ENCODE peak calls at places on chromosomes 5 and 9, in five cellular contexts. P is upper lobe of right lung; N is WERI-Rb-1; R is brain microvascular endothelial cell; S is CD8-positive, alpha-beta T cell. U is an unnamed sample. For H3K36me3, the result is how much of the 10 kb centered on the place peaks cover.

GRCh38 chr5:134462761-134463160 is 51.1 kb upstream of the CDKN2AIPNL start:
- DNase-seq in S (no peak), P (no peak), R (no peak), N (no peak), U (no peak)

GRCh38 chr5:150245111-150245789 is 44.3 kb downstream of the CAMK2A start:
- DNase-seq in P (no peak), S (no peak), N (no peak), R (no peak), U (no peak)

GRCh38 chr9:137828527-137829259 is 48.9 kb upstream of the CACNA1B start:
- DNase-seq in P (no peak), N (no peak), R (no peak), S (no peak), U (no peak)

GRCh38 chr5:28499764-28500290 is 1461.4 kb upstream of the CDH9 start:
- DNase-seq in N (no peak), P (no peak), S (no peak), R (no peak), U (no peak)

GRCh38 chr5:1917830-1918487 is 35.2 kb upstream of the IRX4 start:
- DNase-seq in N (no peak), R (no peak), P (no peak), S (no peak), U (no peak)

GRCh38 chr9:35552376-35552775 is 52.7 kb upstream of the TESK1 start:
- DNase-seq in S (no peak), R (no peak), N (no peak), P (no peak), U (no peak)

GRCh38 chr5:67400752-67401151 is 204.2 kb upstream of the CD180 start:
- DNase-seq in P (no peak), S (no peak), N (no peak), R (no peak), U (no peak)

GRCh38 chr5:81853005-81853357 is 102.1 kb upstream of the SSBP2 start:
- DNase-seq in R (no peak), S (no peak), N (peak), P (no peak), U (no peak)

GRCh38 chr9:132026932-132027585 is 52.6 kb downstream of the MED27 start:
- DNase-seq in S (no peak), P (no peak), R (peak), N (no peak), U (no peak)

GRCh38 chr9:127974769-127975261 is 6.0 kb downstream of the EEIG1 start:
- DNase-seq in S (no peak), R (no peak), P (no peak), N (no peak), U (no peak)

GRCh38 chr5:1255081-1255561 is 29.9 kb downstream of the SLC6A18 start:
- DNase-seq in S (peak), R (no peak), P (no peak), N (no peak), U (no peak)

GRCh38 chr5:53170748-53171349 is 61.3 kb upstream of the MOCS2 start:
- DNase-seq in N (no peak), R (peak), P (no peak), S (no peak), U (no peak)

GRCh38 chr9:126157409-126157808 is 169.2 kb upstream of the MVB12B start:
- DNase-seq in N (no peak), S (peak), R (no peak), P (peak), U (no peak)

GRCh38 chr9:72274916-72275315 is 90.1 kb downstream of the ZFAND5 start:
- DNase-seq in N (no peak), R (no peak), P (no peak), S (no peak), U (no peak)

DNA sequence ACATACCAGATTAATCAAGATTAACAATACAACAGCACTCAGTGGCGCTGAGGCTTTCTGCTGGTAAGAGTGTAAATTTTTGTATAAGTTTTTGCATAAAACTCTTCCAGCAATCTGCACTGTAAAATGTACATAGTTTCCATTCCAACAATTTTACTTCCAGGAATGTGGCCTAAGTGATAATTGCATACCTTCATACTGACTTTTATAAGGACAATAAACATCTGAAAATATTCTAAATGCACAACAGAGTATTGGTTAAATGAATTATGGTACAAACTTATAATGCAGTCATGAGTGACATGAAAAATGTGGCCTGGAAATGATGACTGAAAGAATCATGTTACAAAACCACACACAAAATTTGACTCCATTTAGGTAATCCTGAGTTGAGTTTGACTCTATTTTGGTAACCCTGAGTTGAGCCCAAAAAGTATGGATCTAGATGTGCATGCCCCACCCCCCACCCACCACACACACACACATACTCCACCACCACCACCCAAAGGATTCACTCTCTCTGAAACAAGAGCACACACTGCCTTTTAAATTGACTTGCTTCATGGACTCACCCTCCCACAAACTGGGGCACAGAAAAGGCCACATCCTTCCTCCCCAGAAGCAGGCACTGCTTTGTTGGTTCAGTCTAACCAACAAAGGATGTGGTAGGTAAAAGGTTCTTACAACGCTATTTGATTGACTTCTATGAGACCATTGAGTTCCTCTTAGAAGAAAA is 137.6 kb downstream of the SUSD1 start:
- DNase-seq in R (peak), P (no peak), S (peak), N (no peak), U (no peak)
- H3K27ac ChIP-seq in R (peak), P (no peak), S (no peak), N (no peak), U (no peak)

GRCh38 chr5:94908889-94909480 is 290.5 kb downstream of the SLF1 start:
- DNase-seq in N (peak), P (no peak), S (no peak), R (peak), U (no peak)
- TF ChIP-seq CTCF in N (peak), P (peak), S (peak), R (peak), U (no peak)

GRCh38 chr9:133357656-133358055 is 1.3 kb downstream of the SURF2 start:
- DNase-seq in R (no peak), S (no peak), P (no peak), N (no peak), U (no peak)

GRCh38 chr9:133361507-133362092 is 5.2 kb downstream of the SURF2 start:
- DNase-seq in R (no peak), S (no peak), P (no peak), N (no peak), U (no peak)

GRCh38 chr9:133362359-133363044 is 6.2 kb downstream of the SURF2 start:
- DNase-seq in R (no peak), N (no peak), S (no peak), P (no peak), U (no peak)

GRCh38 chr9:133359420-133360175 is 3.2 kb downstream of the SURF2 start:
- DNase-seq in S (no peak), N (peak), P (no peak), R (no peak), U (no peak)

GRCh38 chr9:133360400-133361393 is 4.3 kb downstream of the SURF2 start:
- DNase-seq in N (peak), R (no peak), P (no peak), S (no peak), U (no peak)
- H3K36me3 ChIP-seq in N (half or more), R (half or more), P (half or more), S (half or more), U (under half)

DNA sequence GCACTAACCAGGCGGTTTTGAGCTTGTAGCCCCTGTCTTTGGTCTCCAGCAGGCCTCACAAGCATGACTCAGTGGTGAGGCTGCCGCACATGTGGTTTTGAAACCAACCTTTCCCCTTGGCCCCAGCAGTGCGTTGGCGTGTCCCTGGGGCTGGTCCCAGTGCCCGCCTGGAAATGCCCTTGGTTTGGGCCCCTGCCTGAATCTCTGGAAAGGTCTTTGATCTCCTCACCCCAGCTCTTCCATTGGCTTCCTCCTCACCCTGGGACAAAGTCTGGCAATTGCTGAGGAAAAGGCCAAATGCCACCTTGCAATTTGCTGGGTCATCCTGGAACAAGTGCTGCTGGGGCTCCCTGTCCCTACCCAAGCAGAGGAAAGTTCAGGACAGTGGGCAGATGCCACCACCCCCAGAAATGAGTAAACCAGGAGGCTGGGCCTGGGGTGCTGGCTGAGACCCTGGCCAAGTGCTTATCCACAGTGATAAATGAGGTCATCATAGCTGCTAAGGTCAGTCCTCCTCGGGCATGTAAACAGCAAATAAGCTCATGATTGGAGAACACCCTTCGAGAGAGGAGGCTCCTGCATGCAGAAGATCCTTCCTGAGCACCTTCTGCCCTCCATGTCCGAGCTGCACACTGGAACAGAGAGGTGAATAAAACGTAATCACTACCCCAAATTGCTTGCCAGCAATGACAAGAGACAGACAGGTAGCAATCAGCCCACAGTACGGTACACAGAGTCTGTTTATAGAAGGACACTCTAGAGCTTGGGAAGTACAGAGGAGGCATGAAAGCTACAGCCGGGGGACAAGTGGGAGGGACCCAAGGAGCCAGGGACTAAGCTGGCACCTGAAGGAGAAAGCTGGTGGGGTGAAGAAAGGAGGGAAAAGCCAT is 98.9 kb upstream of the CPEB4 start:
- DNase-seq in S (no peak), P (peak), N (no peak), R (peak), U (no peak)
- H3K27ac ChIP-seq in S (no peak), P (no peak), N (no peak), R (peak), U (no peak)

GRCh38 chr9:95116002-95116819 is 201.3 kb downstream of the FANCC start:
- DNase-seq in P (peak), R (no peak), N (no peak), S (no peak), U (no peak)
- TF ChIP-seq CTCF in P (peak), R (peak), N (peak), S (no peak), U (peak)

DNA sequence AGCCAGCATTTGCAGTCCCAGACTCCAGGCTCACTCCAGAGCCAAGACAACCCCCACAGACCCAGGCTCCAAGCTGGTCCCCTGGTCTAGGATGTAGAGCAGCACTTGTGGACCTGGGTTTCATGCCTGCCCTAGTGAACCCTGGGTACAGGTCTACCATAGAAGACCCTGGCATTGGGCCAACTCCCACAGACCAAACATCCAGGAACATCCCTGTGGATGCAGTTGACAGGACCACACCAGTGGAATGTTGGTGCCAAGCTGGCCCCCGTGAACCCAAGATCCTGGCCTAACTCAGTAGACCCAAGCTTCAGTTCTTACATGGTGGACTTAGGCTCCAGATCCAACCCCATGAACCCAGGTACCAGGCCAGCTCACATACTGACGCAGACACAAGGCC is 250.6 kb downstream of the KDM4C start:
- DNase-seq in S (no peak), N (peak), R (no peak), P (no peak), U (no peak)
- H3K36me3 ChIP-seq in S (under half), N (under half), R (under half), P (under half), U (under half)

GRCh38 chr9:96168882-96169281 is 133.1 kb downstream of the HSD17B3 start:
- DNase-seq in S (no peak), N (no peak), R (no peak), P (no peak), U (no peak)
- H3K27ac ChIP-seq in S (no peak), N (no peak), R (no peak), P (no peak), U (no peak)

DNA sequence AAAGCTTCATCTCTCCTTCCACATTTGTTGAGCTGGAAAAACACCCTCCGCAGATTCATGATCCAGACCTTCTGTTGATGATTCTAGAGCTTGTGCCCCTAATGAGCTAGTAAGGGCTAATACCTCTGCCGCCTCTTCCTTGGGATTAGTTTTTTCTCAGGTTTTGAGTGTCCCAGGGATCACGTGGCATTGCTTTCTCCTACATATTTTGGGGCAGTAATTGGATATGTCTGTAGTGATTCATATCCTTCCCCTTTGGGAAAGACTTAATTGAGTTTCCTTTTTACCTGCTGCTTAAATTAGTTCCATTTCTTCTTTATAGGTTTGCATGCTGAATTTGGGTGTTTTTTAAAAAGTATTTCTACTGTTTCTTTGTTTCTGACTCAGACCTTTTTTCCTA is 143.9 kb downstream of the GOLPH3 start:
- DNase-seq in S (no peak), N (no peak), R (no peak), P (no peak), U (no peak)
- TF ChIP-seq CTCF in S (no peak), N (no peak), R (no peak), P (no peak), U (no peak)

U was measured in ascending aorta.